ENCODE peak calls at places on chromosomes 16 and 17, in seven cellular contexts. One of them, this sample, is unnamed.

GRCh38 chr17:17900615-17901520 is 64.1 kb upstream of the SREBF1 start:
- DNase-seq in effector memory CD4-positive, alpha-beta T cell: no peak
- DNase-seq in bronchial epithelial cell: peak
- DNase-seq in body of pancreas: peak
- DNase-seq in uterus: peak
- DNase-seq in HCT116: peak
- DNase-seq in cardiac fibroblast: peak
- DNase-seq in this sample: peak

GRCh38 chr17:7882629-7883028 is 6.0 kb upstream of the CHD3 start:
- DNase-seq in cardiac fibroblast: no peak
- DNase-seq in body of pancreas: no peak
- DNase-seq in bronchial epithelial cell: no peak
- DNase-seq in effector memory CD4-positive, alpha-beta T cell: no peak
- DNase-seq in HCT116: no peak
- DNase-seq in uterus: no peak
- DNase-seq in this sample: no peak

GRCh38 chr17:66726846-66727245 is 108.1 kb upstream of the CACNG5 start:
- DNase-seq in uterus: no peak
- DNase-seq in body of pancreas: no peak
- DNase-seq in bronchial epithelial cell: no peak
- DNase-seq in HCT116: no peak
- DNase-seq in effector memory CD4-positive, alpha-beta T cell: no peak
- DNase-seq in cardiac fibroblast: no peak
- DNase-seq in this sample: no peak

GRCh38 chr17:80291691-80292487 is 31.2 kb downstream of the RNF213 start:
- DNase-seq in effector memory CD4-positive, alpha-beta T cell: no peak
- DNase-seq in body of pancreas: no peak
- DNase-seq in cardiac fibroblast: no peak
- DNase-seq in uterus: no peak
- DNase-seq in HCT116: no peak
- DNase-seq in bronchial epithelial cell: no peak
- DNase-seq in this sample: no peak

GRCh38 chr17:31472137-31472536 is 80.7 kb downstream of the RAB11FIP4 start:
- DNase-seq in body of pancreas: no peak
- DNase-seq in cardiac fibroblast: no peak
- DNase-seq in HCT116: no peak
- DNase-seq in bronchial epithelial cell: no peak
- DNase-seq in effector memory CD4-positive, alpha-beta T cell: no peak
- DNase-seq in uterus: no peak
- DNase-seq in this sample: no peak

GRCh38 chr17:71438631-71439146 is 682.1 kb upstream of the SOX9 start:
- DNase-seq in uterus: no peak
- DNase-seq in bronchial epithelial cell: peak
- DNase-seq in body of pancreas: peak
- DNase-seq in HCT116: peak
- DNase-seq in cardiac fibroblast: peak
- DNase-seq in effector memory CD4-positive, alpha-beta T cell: no peak
- DNase-seq in this sample: peak

GRCh38 chr17:27407916-27408846 is 48.1 kb upstream of the KSR1 start:
- DNase-seq in uterus: no peak
- DNase-seq in effector memory CD4-positive, alpha-beta T cell: no peak
- DNase-seq in bronchial epithelial cell: peak
- DNase-seq in HCT116: peak
- DNase-seq in body of pancreas: no peak
- DNase-seq in cardiac fibroblast: peak
- DNase-seq in this sample: peak

GRCh38 chr16:83886199-83886971 is 12.5 kb upstream of the MLYCD start:
- DNase-seq in body of pancreas: no peak
- DNase-seq in cardiac fibroblast: no peak
- DNase-seq in uterus: no peak
- DNase-seq in effector memory CD4-positive, alpha-beta T cell: no peak
- DNase-seq in HCT116: no peak
- DNase-seq in bronchial epithelial cell: no peak
- DNase-seq in this sample: no peak

GRCh38 chr16:31427441-31428276 is 501 bp downstream of the COX6A2 start:
- DNase-seq in cardiac fibroblast: peak
- DNase-seq in bronchial epithelial cell: no peak
- DNase-seq in HCT116: no peak
- DNase-seq in body of pancreas: peak
- DNase-seq in effector memory CD4-positive, alpha-beta T cell: peak
- DNase-seq in uterus: peak
- DNase-seq in this sample: no peak

GRCh38 chr16:29678691-29679267 is at the start of gene QPRT:
- DNase-seq in effector memory CD4-positive, alpha-beta T cell: no peak
- DNase-seq in HCT116: no peak
- DNase-seq in bronchial epithelial cell: no peak
- DNase-seq in body of pancreas: peak
- DNase-seq in uterus: peak
- DNase-seq in cardiac fibroblast: peak
- DNase-seq in this sample: peak
- H3K4me3 ChIP-seq in effector memory CD4-positive, alpha-beta T cell: no peak
- H3K4me3 ChIP-seq in HCT116: no peak
- H3K4me3 ChIP-seq in bronchial epithelial cell: no peak
- H3K4me3 ChIP-seq in body of pancreas: peak
- H3K4me3 ChIP-seq in uterus: peak
- H3K4me3 ChIP-seq in cardiac fibroblast: peak
- H3K4me3 ChIP-seq in this sample: peak

GRCh38 chr16:11819798-11820197 is 22.7 kb upstream of the ZC3H7A start:
- DNase-seq in effector memory CD4-positive, alpha-beta T cell: no peak
- DNase-seq in body of pancreas: no peak
- DNase-seq in cardiac fibroblast: no peak
- DNase-seq in bronchial epithelial cell: no peak
- DNase-seq in uterus: no peak
- DNase-seq in HCT116: no peak
- DNase-seq in this sample: no peak

DNA sequence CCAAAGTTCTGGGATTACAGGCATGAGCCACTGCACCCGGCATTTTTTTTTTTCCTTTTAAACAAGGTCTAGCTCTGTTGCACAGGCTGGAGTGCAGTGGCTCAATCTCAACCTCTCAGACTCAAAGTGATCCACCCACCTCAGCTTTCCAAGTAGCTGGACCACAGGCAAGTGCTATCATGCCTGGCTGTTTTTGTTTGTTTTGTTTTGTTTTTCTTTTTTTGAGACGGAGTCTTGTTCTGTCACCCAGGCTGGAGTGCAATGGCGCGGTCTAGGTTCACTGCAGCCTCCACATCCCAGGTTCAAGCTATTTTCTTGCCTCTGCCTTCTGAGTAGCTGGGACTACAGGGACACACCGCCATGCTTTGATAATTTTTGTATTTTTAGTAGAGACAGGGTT is 19.1 kb upstream of the ZC3H7A start:
- DNase-seq in uterus: no peak
- DNase-seq in cardiac fibroblast: no peak
- DNase-seq in effector memory CD4-positive, alpha-beta T cell: no peak
- DNase-seq in bronchial epithelial cell: peak
- DNase-seq in body of pancreas: no peak
- DNase-seq in HCT116: no peak
- DNase-seq in this sample: no peak
- H3K4me3 ChIP-seq in uterus: no peak
- H3K4me3 ChIP-seq in cardiac fibroblast: no peak
- H3K4me3 ChIP-seq in effector memory CD4-positive, alpha-beta T cell: no peak
- H3K4me3 ChIP-seq in bronchial epithelial cell: no peak
- H3K4me3 ChIP-seq in body of pancreas: no peak
- H3K4me3 ChIP-seq in HCT116: no peak
- H3K4me3 ChIP-seq in this sample: no peak

DNA sequence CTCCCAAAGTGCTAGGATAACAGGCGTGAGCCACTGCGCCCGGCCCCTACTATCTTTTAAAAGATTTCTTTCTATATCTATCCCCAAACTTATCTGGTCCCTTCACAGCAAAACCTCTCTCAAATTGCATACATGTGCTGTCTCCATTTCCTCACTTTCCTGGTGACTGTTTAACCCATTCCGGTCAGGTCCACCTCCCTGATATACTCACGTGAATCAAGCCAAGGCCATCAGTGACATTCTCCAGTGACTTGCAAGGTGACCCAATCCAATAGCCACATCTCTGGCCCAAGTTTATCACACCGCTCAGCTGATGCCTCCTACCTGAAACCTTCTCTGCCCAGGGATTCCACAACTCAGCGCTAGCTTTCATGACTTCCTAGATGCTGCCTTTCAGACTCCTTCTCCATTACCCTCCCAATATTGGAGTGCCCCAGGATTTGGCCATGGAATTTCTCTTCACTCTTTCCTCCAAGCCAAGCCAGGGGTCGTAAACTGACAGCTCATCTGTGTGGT is 1.4 kb upstream of the CTCF start:
- DNase-seq in bronchial epithelial cell: no peak
- DNase-seq in uterus: no peak
- DNase-seq in body of pancreas: no peak
- DNase-seq in cardiac fibroblast: no peak
- DNase-seq in HCT116: no peak
- DNase-seq in effector memory CD4-positive, alpha-beta T cell: no peak
- DNase-seq in this sample: no peak
- H3K4me3 ChIP-seq in bronchial epithelial cell: no peak
- H3K4me3 ChIP-seq in uterus: no peak
- H3K4me3 ChIP-seq in body of pancreas: no peak
- H3K4me3 ChIP-seq in cardiac fibroblast: no peak
- H3K4me3 ChIP-seq in HCT116: peak
- H3K4me3 ChIP-seq in effector memory CD4-positive, alpha-beta T cell: no peak
- H3K4me3 ChIP-seq in this sample: peak

GRCh38 chr16:3553138-3553923 is 23.9 kb downstream of the NLRC3 start:
- DNase-seq in cardiac fibroblast: no peak
- DNase-seq in bronchial epithelial cell: no peak
- DNase-seq in effector memory CD4-positive, alpha-beta T cell: no peak
- DNase-seq in uterus: no peak
- DNase-seq in body of pancreas: no peak
- DNase-seq in HCT116: no peak
- DNase-seq in this sample: no peak
- H3K4me3 ChIP-seq in cardiac fibroblast: no peak
- H3K4me3 ChIP-seq in bronchial epithelial cell: no peak
- H3K4me3 ChIP-seq in effector memory CD4-positive, alpha-beta T cell: no peak
- H3K4me3 ChIP-seq in uterus: no peak
- H3K4me3 ChIP-seq in body of pancreas: no peak
- H3K4me3 ChIP-seq in HCT116: no peak
- H3K4me3 ChIP-seq in this sample: no peak

GRCh38 chr17:59785091-59785799 is 77.8 kb downstream of the VMP1 start:
- DNase-seq in uterus: no peak
- DNase-seq in bronchial epithelial cell: no peak
- DNase-seq in body of pancreas: no peak
- DNase-seq in cardiac fibroblast: no peak
- DNase-seq in HCT116: no peak
- DNase-seq in effector memory CD4-positive, alpha-beta T cell: no peak
- DNase-seq in this sample: no peak
- H3K4me3 ChIP-seq in uterus: no peak
- H3K4me3 ChIP-seq in bronchial epithelial cell: no peak
- H3K4me3 ChIP-seq in body of pancreas: no peak
- H3K4me3 ChIP-seq in cardiac fibroblast: no peak
- H3K4me3 ChIP-seq in HCT116: no peak
- H3K4me3 ChIP-seq in effector memory CD4-positive, alpha-beta T cell: no peak
- H3K4me3 ChIP-seq in this sample: no peak

DNA sequence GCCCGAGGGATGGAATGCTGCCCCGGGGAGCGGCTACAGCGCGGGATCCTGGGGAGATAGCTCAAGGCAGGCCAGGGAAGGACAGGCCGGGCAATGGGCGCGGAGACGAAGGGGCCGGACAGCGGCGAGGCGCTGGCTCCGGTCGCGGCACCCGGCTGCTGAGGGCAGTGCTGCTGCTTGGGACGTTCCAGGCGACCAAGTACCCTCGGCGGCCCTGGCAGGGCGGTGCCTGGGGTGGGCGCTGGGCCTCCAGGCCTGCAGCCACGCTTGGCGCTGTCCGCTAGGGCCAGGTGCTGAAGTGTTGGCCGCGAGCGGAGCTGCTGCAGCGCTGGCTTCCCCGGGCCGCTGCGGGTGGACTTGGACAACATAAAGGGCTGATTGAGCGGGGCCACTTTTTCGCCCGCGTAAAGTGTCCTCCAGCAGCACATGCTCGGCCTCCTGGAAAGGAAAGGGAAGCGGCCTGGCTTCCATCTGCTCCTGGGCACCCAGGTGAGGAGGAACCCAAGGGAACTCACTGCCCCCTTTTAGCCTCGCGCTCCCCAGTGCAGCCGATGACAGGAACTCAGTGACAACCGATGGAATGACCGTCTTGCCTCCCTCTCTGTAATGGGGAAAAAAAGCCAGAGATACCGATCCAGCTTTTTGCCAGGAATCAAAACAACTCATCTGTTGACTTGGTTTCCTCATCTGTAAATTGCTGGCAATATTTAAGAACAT is 23.7 kb downstream of the CLEC3A start:
- DNase-seq in body of pancreas: peak
- DNase-seq in bronchial epithelial cell: peak
- DNase-seq in HCT116: no peak
- DNase-seq in cardiac fibroblast: peak
- DNase-seq in uterus: peak
- DNase-seq in effector memory CD4-positive, alpha-beta T cell: no peak
- DNase-seq in this sample: peak
- H3K4me3 ChIP-seq in body of pancreas: no peak
- H3K4me3 ChIP-seq in bronchial epithelial cell: no peak
- H3K4me3 ChIP-seq in HCT116: no peak
- H3K4me3 ChIP-seq in cardiac fibroblast: no peak
- H3K4me3 ChIP-seq in uterus: no peak
- H3K4me3 ChIP-seq in effector memory CD4-positive, alpha-beta T cell: no peak
- H3K4me3 ChIP-seq in this sample: no peak